ENCODE peak calls at places on chromosomes 6 and 20, in eight cellular contexts. One of them, this sample, is unnamed.

GRCh38 chr6:36616888-36617521 is 22.8 kb downstream of the SRSF3 start:
- DNase-seq in fibroblast of villous mesenchyme: no peak
- DNase-seq in tibial nerve: no peak
- DNase-seq in HFF-Myc: no peak
- DNase-seq in lower lobe of right lung: peak; percentile 71
- DNase-seq in astrocyte of the cerebellum: peak; percentile 32
- DNase-seq in nephron progenitor cell: no peak
- DNase-seq in epithelial cell of esophagus: peak; percentile 98
- DNase-seq in this sample: no peak

GRCh38 chr20:50561379-50562078 is 51.3 kb downstream of the PTPN1 start:
- DNase-seq in epithelial cell of esophagus: peak; percentile 93
- DNase-seq in HFF-Myc: peak; percentile 93
- DNase-seq in fibroblast of villous mesenchyme: peak; percentile 98
- DNase-seq in tibial nerve: no peak
- DNase-seq in lower lobe of right lung: no peak
- DNase-seq in nephron progenitor cell: no peak
- DNase-seq in astrocyte of the cerebellum: peak; percentile 94
- DNase-seq in this sample: no peak

GRCh38 chr6:127900935-127901334 is at the start of gene THEMIS:
- DNase-seq in fibroblast of villous mesenchyme: no peak
- DNase-seq in lower lobe of right lung: no peak
- DNase-seq in tibial nerve: no peak
- DNase-seq in nephron progenitor cell: no peak
- DNase-seq in HFF-Myc: no peak
- DNase-seq in astrocyte of the cerebellum: no peak
- DNase-seq in epithelial cell of esophagus: no peak
- DNase-seq in this sample: no peak

GRCh38 chr20:37505263-37506165 is 15.5 kb upstream of the NNAT start:
- DNase-seq in fibroblast of villous mesenchyme: no peak
- DNase-seq in tibial nerve: no peak
- DNase-seq in astrocyte of the cerebellum: no peak
- DNase-seq in nephron progenitor cell: no peak
- DNase-seq in HFF-Myc: no peak
- DNase-seq in epithelial cell of esophagus: no peak
- DNase-seq in lower lobe of right lung: no peak
- DNase-seq in this sample: no peak

GRCh38 chr20:40565681-40566040 is 123.4 kb downstream of the MAFB start:
- DNase-seq in fibroblast of villous mesenchyme: no peak
- DNase-seq in lower lobe of right lung: no peak
- DNase-seq in nephron progenitor cell: no peak
- DNase-seq in epithelial cell of esophagus: no peak
- DNase-seq in astrocyte of the cerebellum: no peak
- DNase-seq in HFF-Myc: no peak
- DNase-seq in tibial nerve: no peak
- DNase-seq in this sample: no peak

GRCh38 chr20:44407402-44408184 is 52.1 kb downstream of the HNF4A start:
- DNase-seq in epithelial cell of esophagus: peak; percentile 94
- DNase-seq in tibial nerve: no peak
- DNase-seq in nephron progenitor cell: no peak
- DNase-seq in astrocyte of the cerebellum: no peak
- DNase-seq in fibroblast of villous mesenchyme: peak; percentile 23
- DNase-seq in lower lobe of right lung: no peak
- DNase-seq in HFF-Myc: no peak
- DNase-seq in this sample: no peak

GRCh38 chr6:108993876-108994275 is 100.8 kb downstream of the SESN1 start:
- DNase-seq in HFF-Myc: no peak
- DNase-seq in epithelial cell of esophagus: no peak
- DNase-seq in lower lobe of right lung: no peak
- DNase-seq in nephron progenitor cell: no peak
- DNase-seq in fibroblast of villous mesenchyme: no peak
- DNase-seq in astrocyte of the cerebellum: no peak
- DNase-seq in tibial nerve: no peak
- DNase-seq in this sample: no peak

GRCh38 chr6:14454467-14454763 is 336.8 kb downstream of the CD83 start:
- DNase-seq in epithelial cell of esophagus: peak; percentile 24
- DNase-seq in fibroblast of villous mesenchyme: no peak
- DNase-seq in HFF-Myc: no peak
- DNase-seq in astrocyte of the cerebellum: no peak
- DNase-seq in nephron progenitor cell: no peak
- DNase-seq in lower lobe of right lung: no peak
- DNase-seq in tibial nerve: no peak
- DNase-seq in this sample: no peak

GRCh38 chr6:13434777-13435176 is 52.6 kb downstream of the GFOD1 start:
- DNase-seq in nephron progenitor cell: no peak
- DNase-seq in fibroblast of villous mesenchyme: no peak
- DNase-seq in tibial nerve: no peak
- DNase-seq in astrocyte of the cerebellum: no peak
- DNase-seq in lower lobe of right lung: no peak
- DNase-seq in HFF-Myc: no peak
- DNase-seq in epithelial cell of esophagus: no peak
- DNase-seq in this sample: no peak

GRCh38 chr6:68054776-68055175 is 580.3 kb upstream of the ADGRB3 start:
- DNase-seq in HFF-Myc: no peak
- DNase-seq in nephron progenitor cell: no peak
- DNase-seq in tibial nerve: no peak
- DNase-seq in lower lobe of right lung: no peak
- DNase-seq in astrocyte of the cerebellum: no peak
- DNase-seq in fibroblast of villous mesenchyme: peak; percentile 4
- DNase-seq in epithelial cell of esophagus: no peak
- DNase-seq in this sample: no peak

GRCh38 chr6:25318589-25318988 is 39.4 kb downstream of the CARMIL1 start:
- DNase-seq in tibial nerve: no peak
- DNase-seq in astrocyte of the cerebellum: no peak
- DNase-seq in lower lobe of right lung: no peak
- DNase-seq in HFF-Myc: no peak
- DNase-seq in nephron progenitor cell: no peak
- DNase-seq in epithelial cell of esophagus: no peak
- DNase-seq in fibroblast of villous mesenchyme: no peak
- DNase-seq in this sample: no peak

GRCh38 chr6:73566954-73567591 is 46.2 kb upstream of the EEF1A1 start:
- DNase-seq in astrocyte of the cerebellum: no peak
- DNase-seq in lower lobe of right lung: peak; percentile 75
- DNase-seq in HFF-Myc: no peak
- DNase-seq in nephron progenitor cell: no peak
- DNase-seq in tibial nerve: peak; percentile 43
- DNase-seq in fibroblast of villous mesenchyme: peak; percentile 72
- DNase-seq in epithelial cell of esophagus: peak; percentile 77
- DNase-seq in this sample: no peak

GRCh38 chr6:112470396-112470795 is 123.3 kb downstream of the RFPL4B start:
- DNase-seq in HFF-Myc: no peak
- DNase-seq in lower lobe of right lung: no peak
- DNase-seq in epithelial cell of esophagus: no peak
- DNase-seq in nephron progenitor cell: no peak
- DNase-seq in astrocyte of the cerebellum: no peak
- DNase-seq in fibroblast of villous mesenchyme: no peak
- DNase-seq in tibial nerve: no peak
- DNase-seq in this sample: no peak

GRCh38 chr6:112118034-112118433 is 30.6 kb downstream of the FAM229B start:
- DNase-seq in fibroblast of villous mesenchyme: no peak
- DNase-seq in lower lobe of right lung: no peak
- DNase-seq in tibial nerve: no peak
- DNase-seq in epithelial cell of esophagus: no peak
- DNase-seq in nephron progenitor cell: no peak
- DNase-seq in astrocyte of the cerebellum: no peak
- DNase-seq in HFF-Myc: no peak
- DNase-seq in this sample: no peak

GRCh38 chr6:94636780-94637385 is 940.5 kb upstream of the MANEA start:
- DNase-seq in lower lobe of right lung: no peak
- DNase-seq in fibroblast of villous mesenchyme: no peak
- DNase-seq in tibial nerve: no peak
- DNase-seq in nephron progenitor cell: peak; percentile 7
- DNase-seq in astrocyte of the cerebellum: peak; percentile 1
- DNase-seq in HFF-Myc: no peak
- DNase-seq in epithelial cell of esophagus: peak; percentile 69
- DNase-seq in this sample: peak; percentile 47

GRCh38 chr6:87139236-87139635 is 16.1 kb upstream of the ZNF292 start:
- DNase-seq in epithelial cell of esophagus: peak; percentile 70
- DNase-seq in fibroblast of villous mesenchyme: peak; percentile 67
- DNase-seq in HFF-Myc: peak; percentile 16
- DNase-seq in astrocyte of the cerebellum: peak; percentile 36
- DNase-seq in nephron progenitor cell: no peak
- DNase-seq in tibial nerve: no peak
- DNase-seq in lower lobe of right lung: no peak
- DNase-seq in this sample: peak; percentile 34

GRCh38 chr6:33199687-33200233 is 705 bp downstream of the RXRB start:
- DNase-seq in fibroblast of villous mesenchyme: peak; percentile 81
- DNase-seq in lower lobe of right lung: no peak
- DNase-seq in astrocyte of the cerebellum: no peak
- DNase-seq in HFF-Myc: no peak
- DNase-seq in epithelial cell of esophagus: peak; percentile 66
- DNase-seq in tibial nerve: no peak
- DNase-seq in nephron progenitor cell: no peak
- DNase-seq in this sample: peak; percentile 85

GRCh38 chr6:146598785-146599405 is at the start of gene ADGB:
- DNase-seq in tibial nerve: no peak
- DNase-seq in nephron progenitor cell: peak; percentile 90
- DNase-seq in astrocyte of the cerebellum: peak; percentile 18
- DNase-seq in epithelial cell of esophagus: peak; percentile 64
- DNase-seq in lower lobe of right lung: peak; percentile 82
- DNase-seq in HFF-Myc: no peak
- DNase-seq in fibroblast of villous mesenchyme: peak; percentile 61
- DNase-seq in this sample: peak; percentile 62

GRCh38 chr6:125367036-125367782 is 65.4 kb upstream of the HDDC2 start:
- DNase-seq in HFF-Myc: no peak
- DNase-seq in tibial nerve: no peak
- DNase-seq in astrocyte of the cerebellum: no peak
- DNase-seq in lower lobe of right lung: no peak
- DNase-seq in nephron progenitor cell: no peak
- DNase-seq in epithelial cell of esophagus: peak; percentile 25
- DNase-seq in fibroblast of villous mesenchyme: no peak
- DNase-seq in this sample: no peak

GRCh38 chr20:2694519-2694918 is 1.9 kb downstream of the EBF4 start:
- DNase-seq in fibroblast of villous mesenchyme: no peak
- DNase-seq in epithelial cell of esophagus: no peak
- DNase-seq in astrocyte of the cerebellum: no peak
- DNase-seq in HFF-Myc: no peak
- DNase-seq in tibial nerve: no peak
- DNase-seq in lower lobe of right lung: no peak
- DNase-seq in nephron progenitor cell: no peak
- DNase-seq in this sample: no peak

GRCh38 chr20:39474829-39475228 is 512.7 kb downstream of the DHX35 start:
- DNase-seq in lower lobe of right lung: no peak
- DNase-seq in epithelial cell of esophagus: no peak
- DNase-seq in nephron progenitor cell: no peak
- DNase-seq in fibroblast of villous mesenchyme: no peak
- DNase-seq in tibial nerve: no peak
- DNase-seq in astrocyte of the cerebellum: no peak
- DNase-seq in HFF-Myc: no peak
- DNase-seq in this sample: peak; percentile 72

GRCh38 chr6:4637691-4638433 is 138.3 kb upstream of the CDYL start:
- DNase-seq in fibroblast of villous mesenchyme: peak; percentile 50
- DNase-seq in HFF-Myc: no peak
- DNase-seq in astrocyte of the cerebellum: no peak
- DNase-seq in epithelial cell of esophagus: peak; percentile 90
- DNase-seq in nephron progenitor cell: no peak
- DNase-seq in tibial nerve: no peak
- DNase-seq in lower lobe of right lung: no peak
- DNase-seq in this sample: no peak

GRCh38 chr6:34909484-34909883 is 20.4 kb downstream of the ANKS1A start:
- DNase-seq in lower lobe of right lung: no peak
- DNase-seq in astrocyte of the cerebellum: no peak
- DNase-seq in HFF-Myc: no peak
- DNase-seq in nephron progenitor cell: no peak
- DNase-seq in fibroblast of villous mesenchyme: no peak
- DNase-seq in epithelial cell of esophagus: no peak
- DNase-seq in tibial nerve: no peak
- DNase-seq in this sample: no peak

GRCh38 chr6:143408151-143408786 is 42.2 kb downstream of the ADAT2 start:
- DNase-seq in fibroblast of villous mesenchyme: no peak
- DNase-seq in lower lobe of right lung: no peak
- DNase-seq in nephron progenitor cell: no peak
- DNase-seq in astrocyte of the cerebellum: no peak
- DNase-seq in epithelial cell of esophagus: peak; percentile 51
- DNase-seq in HFF-Myc: no peak
- DNase-seq in tibial nerve: no peak
- DNase-seq in this sample: no peak

GRCh38 chr20:16551601-16552419 is 21.4 kb downstream of the KIF16B start:
- DNase-seq in fibroblast of villous mesenchyme: no peak
- DNase-seq in tibial nerve: no peak
- DNase-seq in HFF-Myc: no peak
- DNase-seq in lower lobe of right lung: no peak
- DNase-seq in nephron progenitor cell: no peak
- DNase-seq in epithelial cell of esophagus: no peak
- DNase-seq in astrocyte of the cerebellum: no peak
- DNase-seq in this sample: no peak

GRCh38 chr6:119078449-119079287 is at the start of gene FAM184A:
- DNase-seq in epithelial cell of esophagus: peak; percentile 56
- DNase-seq in nephron progenitor cell: peak; percentile 87
- DNase-seq in lower lobe of right lung: peak; percentile 78
- DNase-seq in fibroblast of villous mesenchyme: peak; percentile 55
- DNase-seq in astrocyte of the cerebellum: peak; percentile 12
- DNase-seq in HFF-Myc: no peak
- DNase-seq in tibial nerve: peak; percentile 47
- DNase-seq in this sample: peak; percentile 83

This sample was measured in SK-N-DZ.